ENCODE peak calls at places on chromosomes 1 and 21, in six cellular contexts. Z, M, T, K, P and S are unnamed samples.

GRCh38 chr1:39639333-39640130 is at the start of gene HEYL:
- DNase-seq in Z (no peak), T (peak; percentile 71), K (no peak), M (peak; percentile 82), P (peak; percentile 85), S (peak; percentile 89)

GRCh38 chr1:9362488-9362887 is 69.8 kb downstream of the SPSB1 start:
- DNase-seq in Z (no peak), K (no peak), M (no peak), P (no peak), T (no peak), S (no peak)

GRCh38 chr1:117143172-117143571 is 21.6 kb upstream of the TRIM45 start:
- DNase-seq in K (no peak), M (no peak), P (no peak), T (no peak), Z (no peak), S (no peak)

GRCh38 chr1:116825735-116826438 is 71.7 kb downstream of the CD2 start:
- DNase-seq in Z (no peak), M (no peak), K (no peak), P (peak; percentile 88), T (no peak), S (no peak)

GRCh38 chr1:17027403-17027802 is 15.7 kb upstream of the ATP13A2 start:
- DNase-seq in M (peak; percentile 40), P (no peak), T (no peak), Z (no peak), K (no peak), S (no peak)

GRCh38 chr1:201268604-201269151 is 14.6 kb upstream of the PKP1 start:
- DNase-seq in Z (no peak), P (no peak), M (peak; percentile 55), K (no peak), T (peak; percentile 62), S (peak; percentile 62)

GRCh38 chr1:206715552-206716518 is 31.1 kb downstream of the MAPKAPK2 start:
- DNase-seq in M (peak; percentile 29), Z (no peak), K (no peak), P (no peak), T (no peak), S (no peak)

GRCh38 chr1:36692465-36692864 is 209.8 kb upstream of the CSF3R start:
- DNase-seq in K (no peak), T (no peak), P (no peak), Z (no peak), M (no peak), S (no peak)

GRCh38 chr1:175188936-175189335 is 3.6 kb downstream of the KIAA0040 start:
- DNase-seq in P (peak; percentile 52), M (no peak), K (no peak), T (no peak), Z (no peak), S (peak; percentile 86)

GRCh38 chr1:226549094-226549936 is 751 bp downstream of the STUM start:
- DNase-seq in K (no peak), Z (no peak), T (no peak), P (peak; percentile 14), M (no peak), S (no peak)

GRCh38 chr1:62082456-62083363 is 111.9 kb upstream of the L1TD1 start:
- DNase-seq in T (no peak), P (peak; percentile 34), Z (no peak), M (no peak), K (peak; percentile 55), S (no peak)

GRCh38 chr1:153030895-153031294 is at the start of gene SPRR1B:
- DNase-seq in M (no peak), T (no peak), P (no peak), Z (no peak), K (no peak), S (no peak)

GRCh38 chr1:27527223-27527856 is 37.4 kb upstream of the WASF2 start:
- DNase-seq in K (no peak), P (peak; percentile 66), T (peak; percentile 86), M (peak; percentile 93), Z (peak; percentile 84), S (no peak)

GRCh38 chr1:83571536-83571935 is 427.4 kb downstream of the TTLL7 start:
- DNase-seq in T (no peak), K (no peak), Z (no peak), M (no peak), P (no peak), S (no peak)

GRCh38 chr1:47262787-47263413 is 30.9 kb upstream of the TAL1 start:
- DNase-seq in P (peak; percentile 53), Z (no peak), K (peak; percentile 77), T (no peak), M (no peak), S (no peak)

DNA sequence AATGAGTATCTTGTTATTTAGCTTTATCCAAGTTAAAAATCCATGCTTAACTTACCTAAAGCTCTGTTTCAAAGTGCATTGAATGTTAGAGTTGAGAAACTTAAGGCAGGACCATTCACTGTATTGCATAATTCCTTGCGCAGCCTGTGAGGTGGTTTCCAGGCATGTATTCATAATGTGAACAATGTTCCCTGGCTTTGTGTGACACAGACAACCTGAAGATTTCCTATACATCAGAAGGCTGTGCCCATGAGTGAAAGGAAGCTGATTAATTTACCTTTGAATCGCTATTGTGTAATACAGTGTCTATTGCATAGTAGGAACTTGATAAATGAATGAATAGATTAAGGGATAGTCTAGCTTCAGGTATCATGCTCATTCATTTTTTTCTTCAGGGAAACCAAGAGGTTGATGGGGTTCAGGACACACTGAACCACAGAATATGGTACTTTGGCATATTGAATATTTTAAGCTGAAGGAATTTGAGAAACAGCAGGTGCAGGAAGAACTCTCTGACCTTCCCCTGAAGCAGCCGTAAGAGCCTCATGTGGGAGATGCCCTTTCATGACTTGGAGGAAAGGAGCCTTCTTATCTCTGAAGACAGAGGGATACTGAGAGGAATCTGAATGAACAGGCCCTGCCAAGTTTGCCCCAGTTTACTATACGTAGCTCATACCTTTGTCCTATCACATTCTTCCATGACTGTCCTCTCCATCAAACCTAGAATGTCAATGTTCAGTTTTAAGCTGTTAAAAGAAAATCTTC is 88.6 kb upstream of the GNG12 start:
- DNase-seq in T (no peak), P (no peak), K (peak; percentile 96), Z (no peak), M (no peak), S (no peak)
- TF ChIP-seq POLR2A in T (no peak), P (no peak), K (peak; percentile 46), Z (no peak), M (no peak), S (no peak)

GRCh38 chr1:198024782-198025181 is 107.6 kb downstream of the LHX9 start:
- DNase-seq in P (no peak), T (no peak), K (no peak), M (no peak), Z (no peak), S (no peak)
- H3K4me1 ChIP-seq in P (no peaks in the 10 kb centered on the region), T (no peaks in the 10 kb centered on the region), K (no peaks in the 10 kb centered on the region), M (no peaks in the 10 kb centered on the region), Z (no peaks in the 10 kb centered on the region), S (no peaks in the 10 kb centered on the region)

DNA sequence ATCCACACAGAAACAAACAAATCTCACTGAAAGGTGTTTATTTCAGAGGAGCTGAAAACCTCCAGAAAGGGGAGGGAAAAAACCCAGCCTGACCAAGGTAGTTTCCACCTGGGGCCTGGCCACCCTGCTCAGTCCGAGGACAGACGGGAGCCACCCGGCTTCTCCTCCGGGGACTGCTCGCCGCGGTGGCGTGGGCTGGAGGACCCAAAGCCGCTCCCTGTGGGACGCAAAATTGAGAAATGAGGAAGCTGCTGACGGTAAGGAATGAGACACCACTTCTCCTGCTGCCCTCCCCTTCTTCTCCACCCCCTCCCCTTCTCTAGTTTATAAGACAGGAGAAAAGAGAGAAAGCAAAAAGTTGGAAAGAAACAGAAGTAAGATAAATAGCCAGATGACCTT is 12.7 kb downstream of the ITGB2 start:
- DNase-seq in K (no peak), P (no peak), M (no peak), T (no peak), Z (no peak), S (peak; percentile 91)
- TF ChIP-seq POLR2AphosphoS5 in K (no peak), P (no peak), M (peak; percentile 45), T (no peak), Z (no peak), S (peak; percentile 61)

DNA sequence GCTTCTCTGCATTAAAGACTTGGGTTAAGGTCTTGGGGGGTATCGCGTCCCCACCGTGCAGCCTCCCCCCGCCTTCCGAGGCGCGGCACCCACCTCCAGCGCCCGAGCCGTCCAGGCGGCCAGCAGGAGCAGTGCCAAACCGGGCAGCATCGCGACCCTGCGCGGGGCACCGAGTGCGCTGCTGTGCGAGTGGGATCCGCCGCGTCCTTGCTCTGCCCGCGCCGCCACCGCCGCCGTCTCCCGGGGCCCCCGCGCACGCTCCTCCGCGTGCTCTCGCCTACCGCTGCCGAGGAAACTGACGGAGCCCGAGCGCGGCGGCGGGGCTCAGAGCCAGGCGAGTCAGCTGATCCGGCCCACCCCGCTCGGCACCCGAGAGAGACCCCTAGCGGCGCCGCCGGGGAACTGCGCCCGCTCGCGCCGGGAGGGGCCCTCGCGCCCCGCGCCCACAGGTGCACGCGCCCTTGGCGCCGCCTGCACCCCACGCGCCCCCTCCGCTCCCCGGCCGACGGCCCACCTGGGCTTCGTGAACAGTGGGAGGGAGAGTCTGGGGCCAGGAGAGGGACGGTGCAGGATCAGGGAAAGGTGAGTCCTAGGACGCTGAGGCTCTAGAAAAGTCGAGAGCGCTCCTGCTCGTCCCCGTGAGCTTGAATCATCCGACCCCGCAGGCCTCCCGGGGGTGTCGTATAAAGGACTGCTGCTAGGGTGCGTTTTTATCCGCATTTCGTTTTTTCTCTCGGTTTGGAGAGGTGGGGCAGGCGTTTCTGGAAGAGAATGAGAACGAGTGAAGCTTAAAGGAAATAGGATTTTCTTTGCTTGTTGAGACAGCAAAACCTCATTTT is at the start of gene APP:
- DNase-seq in M (peak; percentile 92), P (peak; percentile 89), K (peak; percentile 73), Z (peak; percentile 87), T (peak; percentile 87), S (peak; percentile 98)
- TF ChIP-seq POLR2A in M (no peak), P (peak; percentile 84), K (peak; percentile 82), Z (peak; percentile 36), T (no peak), S (peak; percentile 15)

DNA sequence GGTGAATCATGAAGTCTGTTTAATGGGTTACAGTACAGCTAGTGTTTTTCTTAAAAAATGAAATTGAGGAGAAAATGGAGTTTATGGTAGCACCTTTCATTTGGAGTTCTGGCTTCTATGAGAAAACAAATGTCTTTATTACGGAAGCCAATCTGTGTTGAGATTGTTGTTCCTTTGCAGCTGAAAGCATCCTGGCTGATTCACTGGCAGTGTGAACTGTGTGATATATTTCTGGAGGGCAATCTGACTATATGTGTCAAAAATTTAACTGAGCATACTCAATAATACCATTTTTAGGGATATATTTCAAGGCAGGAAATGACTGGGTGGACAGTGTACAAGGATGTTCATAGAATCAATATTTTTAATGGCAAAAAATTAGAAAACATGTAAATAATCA is 46.6 kb upstream of the LYST start:
- DNase-seq in Z (no peak), P (no peak), M (no peak), K (peak; percentile 48), T (no peak), S (no peak)
- H3K4me1 ChIP-seq in Z (peaks cover 4% of the 10 kb centered on the region), P (peaks cover 6% of the 10 kb centered on the region), M (peaks cover 22% of the 10 kb centered on the region), K (peaks cover 45% of the 10 kb centered on the region), T (peaks cover 55% of the 10 kb centered on the region), S (peaks cover 7% of the 10 kb centered on the region)

DNA sequence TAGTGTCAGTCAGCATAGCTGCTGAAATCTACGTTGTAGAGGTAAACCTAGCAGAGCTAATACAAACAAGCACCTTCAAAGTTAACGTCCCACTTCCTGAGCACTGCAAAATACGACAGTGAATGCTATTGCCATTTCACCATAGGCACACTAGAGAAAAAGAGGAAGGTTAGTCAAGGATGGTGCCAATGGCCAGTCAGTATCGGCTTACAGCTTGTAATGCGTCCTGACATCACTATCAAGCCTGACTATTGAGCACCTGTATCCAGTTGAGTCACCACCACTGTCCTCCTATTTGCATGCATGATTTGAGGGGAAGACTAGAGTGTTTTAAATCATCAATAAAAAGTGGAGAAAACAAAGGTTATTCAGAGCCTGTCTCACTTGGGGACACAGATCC is 34.4 kb downstream of the NUCKS1 start:
- DNase-seq in P (no peak), Z (no peak), T (no peak), M (no peak), K (no peak), S (no peak)
- TF ChIP-seq POLR2AphosphoS5 in P (no peak), Z (no peak), T (no peak), M (no peak), K (no peak), S (no peak)